ENCODE peak calls at places on chromosomes 2 and 18, in five cellular contexts. E is CD8-positive, alpha-beta T cell; Q is endodermal cell; Z is lung; P is lower lobe of right lung. C is an unnamed sample.
A peak's percentile ranks its signal among the peaks of the same experiment; 100 is the strongest.

GRCh38 chr2:189639003-189639609 is 22.2 kb upstream of the ASNSD1 start:
- DNase-seq in E (no peak), Q (no peak), Z (no peak), P (no peak), C (no peak)

GRCh38 chr18:57441395-57441794 is 6.2 kb downstream of the ONECUT2 start:
- DNase-seq in E (no peak), Q (peak; percentile 82), Z (no peak), P (no peak), C (no peak)

GRCh38 chr2:225454412-225454811 is 54.9 kb downstream of the NYAP2 start:
- DNase-seq in E (no peak), Q (no peak), Z (no peak), P (no peak), C (no peak)

GRCh38 chr18:37270046-37270665 is 295.4 kb downstream of the CELF4 start:
- DNase-seq in E (no peak), Q (peak; percentile 88), Z (peak; percentile 36), P (no peak), C (no peak)

GRCh38 chr2:191976436-191976835 is 129.5 kb upstream of the CAVIN2 start:
- DNase-seq in E (no peak), Q (no peak), Z (no peak), P (no peak), C (no peak)

GRCh38 chr2:227853765-227854271 is 17.6 kb upstream of the DAW1 start:
- DNase-seq in E (no peak), Q (no peak), Z (no peak), P (no peak), C (no peak)

GRCh38 chr2:169476459-169476858 is 2.8 kb upstream of the BBS5 start:
- DNase-seq in E (no peak), Q (no peak), Z (no peak), P (no peak), C (peak; percentile 21)

GRCh38 chr2:159637988-159638501 is 21.7 kb upstream of the BAZ2B start:
- DNase-seq in E (no peak), Q (no peak), Z (no peak), P (no peak), C (peak; percentile 71)

GRCh38 chr2:63058742-63059433 is 8.3 kb downstream of the OTX1 start:
- DNase-seq in E (no peak), Q (peak; percentile 83), Z (no peak), P (no peak), C (no peak)

GRCh38 chr2:127104881-127105655 is 1.9 kb downstream of the BIN1 start:
- DNase-seq in E (no peak), Q (peak; percentile 64), Z (no peak), P (no peak), C (no peak)

GRCh38 chr2:232296766-232297525 is 81.6 kb upstream of the ALPP start:
- DNase-seq in E (no peak), Q (no peak), Z (no peak), P (no peak), C (no peak)

GRCh38 chr2:118539290-118539689 is 308.2 kb downstream of the EN1 start:
- DNase-seq in E (no peak), Q (peak; percentile 77), Z (no peak), P (no peak), C (peak; percentile 16)

GRCh38 chr2:136310797-136311558 is 193.0 kb upstream of the CXCR4 start:
- DNase-seq in E (no peak), Q (no peak), Z (no peak), P (no peak), C (no peak)

GRCh38 chr2:147345246-147345645 is 499.6 kb upstream of the ACVR2A start:
- DNase-seq in E (no peak), Q (no peak), Z (no peak), P (no peak), C (no peak)

GRCh38 chr2:25220198-25220712 is 51.9 kb upstream of the POMC start:
- DNase-seq in E (no peak), Q (no peak), Z (no peak), P (no peak), C (no peak)

GRCh38 chr2:223047260-223047761 is 4.7 kb upstream of the KCNE4 start:
- DNase-seq in E (no peak), Q (no peak), Z (no peak), P (no peak), C (no peak)

GRCh38 chr18:60861575-60861974 is 471.7 kb upstream of the CDH20 start:
- DNase-seq in E (no peak), Q (no peak), Z (no peak), P (no peak), C (no peak)

GRCh38 chr2:218995561-218995960 is 2.3 kb upstream of the CRYBA2 start:
- DNase-seq in E (no peak), Q (no peak), Z (no peak), P (no peak), C (no peak)

GRCh38 chr2:218992196-218992595 is 1.0 kb downstream of the CRYBA2 start:
- DNase-seq in E (no peak), Q (no peak), Z (no peak), P (no peak), C (no peak)

GRCh38 chr2:218991674-218992168 is 1.5 kb downstream of the CRYBA2 start:
- DNase-seq in E (no peak), Q (peak; percentile 70), Z (no peak), P (no peak), C (no peak)

GRCh38 chr2:218992703-218993344 is 398 bp downstream of the CRYBA2 start:
- DNase-seq in E (no peak), Q (peak; percentile 73), Z (no peak), P (no peak), C (no peak)

GRCh38 chr2:218993345-218994315 is at the start of gene CRYBA2:
- DNase-seq in E (no peak), Q (peak; percentile 78), Z (no peak), P (no peak), C (no peak)
- TF ChIP-seq CTCF in E (no peak), Q (peak; percentile 42), Z (no peak), P (no peak), C (no peak)

GRCh38 chr2:43102366-43103092 is 123.9 kb downstream of the ZFP36L2 start:
- DNase-seq in E (no peak), Q (peak; percentile 51), Z (no peak), P (no peak), C (no peak)
- H3K4me3 ChIP-seq in E (no peak overlapping the region), Q (no peak overlapping the region), Z (no peak overlapping the region), P (no peak overlapping the region), C (no peak overlapping the region)

GRCh38 chr18:2139676-2140075 is 431.6 kb downstream of the METTL4 start:
- DNase-seq in E (no peak), Q (no peak), Z (no peak), P (no peak), C (no peak)

GRCh38 chr18:2135309-2135708 is 436.0 kb downstream of the METTL4 start:
- DNase-seq in E (no peak), Q (no peak), Z (no peak), P (no peak), C (no peak)

GRCh38 chr18:2134364-2134763 is 436.9 kb downstream of the METTL4 start:
- DNase-seq in E (no peak), Q (no peak), Z (no peak), P (no peak), C (no peak)
- TF ChIP-seq CTCF in E (no peak), Q (peak; percentile 32), Z (no peak), P (no peak), C (no peak)

GRCh38 chr18:79458131-79458838 is 62.6 kb downstream of the NFATC1 start:
- DNase-seq in E (no peak), Q (no peak), Z (peak; percentile 51), P (no peak), C (peak; percentile 48)
- H3K4me3 ChIP-seq in E (no peak overlapping the region), Q (no peak overlapping the region), Z (no peak overlapping the region), P (peak overlapping the region; percentile 7), C (peak overlapping the region; percentile 7)

GRCh38 chr2:151049746-151050145 is 211.9 kb downstream of the RBM43 start:
- DNase-seq in E (no peak), Q (no peak), Z (no peak), P (no peak), C (no peak)

GRCh38 chr2:151053661-151053990 is 208.0 kb downstream of the RBM43 start:
- DNase-seq in E (no peak), Q (no peak), Z (no peak), P (no peak), C (no peak)

GRCh38 chr2:151056870-151057269 is 204.8 kb downstream of the RBM43 start:
- DNase-seq in E (no peak), Q (no peak), Z (no peak), P (no peak), C (no peak)

GRCh38 chr2:151052850-151053660 is 208.6 kb downstream of the RBM43 start:
- DNase-seq in E (no peak), Q (no peak), Z (no peak), P (no peak), C (no peak)

GRCh38 chr2:151051584-151052220 is 210.0 kb downstream of the RBM43 start:
- DNase-seq in E (no peak), Q (peak; percentile 54), Z (no peak), P (no peak), C (peak; percentile 41)
- TF ChIP-seq CTCF in E (peak; percentile 79), Q (peak; percentile 88), Z (peak; percentile 48), P (peak; percentile 81), C (peak; percentile 44)

GRCh38 chr18:9848170-9848854 is 37.5 kb upstream of the TXNDC2 start:
- DNase-seq in E (no peak), Q (no peak), Z (no peak), P (no peak), C (no peak)

GRCh38 chr18:9845256-9845655 is 40.5 kb upstream of the TXNDC2 start:
- DNase-seq in E (no peak), Q (no peak), Z (no peak), P (no peak), C (no peak)

GRCh38 chr18:9849407-9849961 is 36.3 kb upstream of the TXNDC2 start:
- DNase-seq in E (no peak), Q (no peak), Z (peak; percentile 79), P (peak; percentile 83), C (no peak)

GRCh38 chr18:9842446-9842845 is 43.3 kb upstream of the TXNDC2 start:
- DNase-seq in E (no peak), Q (no peak), Z (no peak), P (no peak), C (no peak)

GRCh38 chr18:9846162-9846915 is 39.4 kb upstream of the TXNDC2 start:
- DNase-seq in E (no peak), Q (no peak), Z (no peak), P (no peak), C (no peak)
- H3K4me3 ChIP-seq in E (no peak overlapping the region), Q (no peak overlapping the region), Z (no peak overlapping the region), P (no peak overlapping the region), C (no peak overlapping the region)

GRCh38 chr2:45578056-45578843 is 32.8 kb downstream of the SRBD1 start:
- DNase-seq in E (peak; percentile 11), Q (peak; percentile 59), Z (no peak), P (peak; percentile 34), C (no peak)
- TF ChIP-seq CTCF in E (peak; percentile 54), Q (peak; percentile 71), Z (peak; percentile 12), P (peak; percentile 41), C (peak; percentile 27)

GRCh38 chr2:96205238-96205637 is 3.4 kb downstream of the STARD7 start:
- DNase-seq in E (no peak), Q (no peak), Z (no peak), P (no peak), C (no peak)
- H3K4me3 ChIP-seq in E (no peak overlapping the region), Q (peak overlapping the region; percentile 98), Z (no peak overlapping the region), P (peak overlapping the region; percentile 33), C (no peak overlapping the region)

DNA sequence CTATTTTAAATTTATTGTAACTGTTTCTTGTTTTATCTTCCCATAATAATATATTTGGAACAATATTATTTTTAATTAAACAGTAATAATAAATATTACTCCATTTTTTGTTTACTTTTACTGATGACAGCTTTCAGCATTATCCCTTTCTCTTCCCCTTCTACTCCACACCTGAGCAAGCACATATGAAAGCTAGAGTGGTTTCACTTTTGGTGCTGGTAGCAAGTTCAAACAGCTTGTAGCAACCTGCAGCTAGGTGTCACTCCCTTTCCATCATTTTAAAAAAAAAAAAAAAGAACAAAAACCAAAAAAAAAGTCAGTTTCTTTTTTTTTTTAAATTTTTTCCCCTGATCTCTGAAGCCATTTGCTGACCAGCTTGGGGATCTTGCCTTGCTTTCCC is 801.8 kb downstream of the CCDC85A start:
- DNase-seq in E (no peak), Q (no peak), Z (no peak), P (no peak), C (no peak)
- TF ChIP-seq CTCF in E (no peak), Q (no peak), Z (no peak), P (no peak), C (no peak)

C was measured in HCT116.